ENCODE peak calls at places on chromosomes 2 and 18, in nine cellular contexts. One of them, this sample, is unnamed.

GRCh38 chr18:63613420-63613819 is 26.3 kb downstream of the SERPINB13 start:
- DNase-seq in Calu3: no peak
- DNase-seq in astrocyte of the spinal cord: no peak
- DNase-seq in central memory CD4-positive, alpha-beta T cell: no peak
- DNase-seq in H7: no peak
- DNase-seq in adrenal gland: no peak
- DNase-seq in ureter: no peak
- DNase-seq in T-helper 2 cell: no peak
- DNase-seq in NCI-H69: no peak
- DNase-seq in this sample: no peak

GRCh38 chr2:231764752-231765151 is 16.3 kb downstream of the PDE6D start:
- DNase-seq in Calu3: no peak
- DNase-seq in astrocyte of the spinal cord: no peak
- DNase-seq in central memory CD4-positive, alpha-beta T cell: no peak
- DNase-seq in H7: no peak
- DNase-seq in adrenal gland: no peak
- DNase-seq in ureter: no peak
- DNase-seq in T-helper 2 cell: no peak
- DNase-seq in NCI-H69: no peak
- DNase-seq in this sample: no peak

GRCh38 chr2:151162185-151162584 is 99.5 kb downstream of the RBM43 start:
- DNase-seq in Calu3: no peak
- DNase-seq in astrocyte of the spinal cord: peak; percentile 16
- DNase-seq in central memory CD4-positive, alpha-beta T cell: no peak
- DNase-seq in H7: no peak
- DNase-seq in adrenal gland: no peak
- DNase-seq in ureter: no peak
- DNase-seq in T-helper 2 cell: no peak
- DNase-seq in NCI-H69: peak; percentile 61
- DNase-seq in this sample: no peak

GRCh38 chr2:161418715-161419337 is 2.7 kb downstream of the TBR1 start:
- DNase-seq in Calu3: no peak
- DNase-seq in astrocyte of the spinal cord: peak; percentile 12
- DNase-seq in central memory CD4-positive, alpha-beta T cell: no peak
- DNase-seq in H7: peak; percentile 82
- DNase-seq in adrenal gland: no peak
- DNase-seq in ureter: no peak
- DNase-seq in T-helper 2 cell: no peak
- DNase-seq in NCI-H69: no peak
- DNase-seq in this sample: peak; percentile 15

GRCh38 chr2:25517701-25518100 is 155.7 kb downstream of the DTNB start:
- DNase-seq in Calu3: no peak
- DNase-seq in astrocyte of the spinal cord: no peak
- DNase-seq in central memory CD4-positive, alpha-beta T cell: no peak
- DNase-seq in H7: no peak
- DNase-seq in adrenal gland: no peak
- DNase-seq in ureter: no peak
- DNase-seq in T-helper 2 cell: no peak
- DNase-seq in NCI-H69: no peak
- DNase-seq in this sample: no peak

GRCh38 chr2:25055521-25055920 is 13.6 kb downstream of the EFR3B start:
- DNase-seq in Calu3: no peak
- DNase-seq in astrocyte of the spinal cord: no peak
- DNase-seq in central memory CD4-positive, alpha-beta T cell: no peak
- DNase-seq in H7: no peak
- DNase-seq in adrenal gland: no peak
- DNase-seq in ureter: no peak
- DNase-seq in T-helper 2 cell: no peak
- DNase-seq in NCI-H69: no peak
- DNase-seq in this sample: no peak

GRCh38 chr2:123245156-123245555 is 779.9 kb upstream of the CNTNAP5 start:
- DNase-seq in Calu3: no peak
- DNase-seq in astrocyte of the spinal cord: no peak
- DNase-seq in central memory CD4-positive, alpha-beta T cell: no peak
- DNase-seq in H7: no peak
- DNase-seq in adrenal gland: no peak
- DNase-seq in ureter: no peak
- DNase-seq in T-helper 2 cell: no peak
- DNase-seq in NCI-H69: no peak
- DNase-seq in this sample: no peak

GRCh38 chr2:157864857-157865450 is 11.2 kb downstream of the ACVR1 start:
- DNase-seq in Calu3: no peak
- DNase-seq in astrocyte of the spinal cord: no peak
- DNase-seq in central memory CD4-positive, alpha-beta T cell: no peak
- DNase-seq in H7: no peak
- DNase-seq in adrenal gland: no peak
- DNase-seq in ureter: no peak
- DNase-seq in T-helper 2 cell: no peak
- DNase-seq in NCI-H69: no peak
- DNase-seq in this sample: no peak

GRCh38 chr2:169237286-169237685 is 125.0 kb downstream of the LRP2 start:
- DNase-seq in Calu3: no peak
- DNase-seq in astrocyte of the spinal cord: no peak
- DNase-seq in central memory CD4-positive, alpha-beta T cell: no peak
- DNase-seq in H7: no peak
- DNase-seq in adrenal gland: no peak
- DNase-seq in ureter: no peak
- DNase-seq in T-helper 2 cell: no peak
- DNase-seq in NCI-H69: no peak
- DNase-seq in this sample: no peak

GRCh38 chr18:54392621-54393023 is 34.9 kb downstream of the C18orf54 start:
- DNase-seq in Calu3: peak; percentile 8
- DNase-seq in astrocyte of the spinal cord: peak; percentile 81
- DNase-seq in central memory CD4-positive, alpha-beta T cell: peak; percentile 36
- DNase-seq in H7: peak; percentile 49
- DNase-seq in adrenal gland: no peak
- DNase-seq in ureter: no peak
- DNase-seq in T-helper 2 cell: no peak
- DNase-seq in NCI-H69: peak; percentile 84
- DNase-seq in this sample: peak; percentile 19